ENCODE peak calls at places on chromosomes 7 and 10, in six cellular contexts. P is K562, Y is GM12892, M is GM12878, B is H1, Q is HepG2. C is an unnamed sample.
A peak's percentile ranks its signal among the peaks of the same experiment; 100 is the strongest.

GRCh38 chr10:123455861-123456260 is 210.3 kb upstream of the GPR26 start:
- DNase-seq in P (no peak), Y (no peak), M (no peak), B (no peak), Q (peak; percentile 22), C (no peak)

GRCh38 chr7:77529279-77529678 is 7.8 kb upstream of the PTPN12 start:
- DNase-seq in P (no peak), Y (no peak), M (no peak), B (no peak), Q (no peak), C (no peak)

GRCh38 chr7:46908770-46909169 is 673.1 kb downstream of the TNS3 start:
- DNase-seq in P (no peak), Y (no peak), M (no peak), B (no peak), Q (no peak), C (no peak)

GRCh38 chr7:42189535-42189934 is 47.5 kb downstream of the GLI3 start:
- DNase-seq in P (no peak), Y (no peak), M (no peak), B (no peak), Q (no peak), C (no peak)

GRCh38 chr10:22927163-22927562 is 690 bp upstream of the ARMC3 start:
- DNase-seq in P (no peak), Y (no peak), M (no peak), B (no peak), Q (no peak), C (no peak)

GRCh38 chr10:104321716-104322415 is 16.4 kb downstream of the ITPRIP start:
- DNase-seq in P (no peak), Y (no peak), M (no peak), B (no peak), Q (no peak), C (no peak)

GRCh38 chr7:91634485-91635177 is 245.9 kb downstream of the MTERF1 start:
- DNase-seq in P (no peak), Y (no peak), M (no peak), B (no peak), Q (no peak), C (no peak)

GRCh38 chr7:100897772-100898454 is 2.2 kb upstream of the ACHE start:
- DNase-seq in P (peak; percentile 83), Y (no peak), M (no peak), B (no peak), Q (no peak), C (no peak)

GRCh38 chr10:76080406-76080805 is 649.0 kb downstream of the LRMDA start:
- DNase-seq in P (no peak), Y (no peak), M (no peak), B (no peak), Q (no peak), C (no peak)

GRCh38 chr10:93006435-93007039 is 54.1 kb upstream of the CYP26C1 start:
- DNase-seq in P (peak; percentile 44), Y (no peak), M (no peak), B (no peak), Q (peak; percentile 43), C (no peak)

DNA sequence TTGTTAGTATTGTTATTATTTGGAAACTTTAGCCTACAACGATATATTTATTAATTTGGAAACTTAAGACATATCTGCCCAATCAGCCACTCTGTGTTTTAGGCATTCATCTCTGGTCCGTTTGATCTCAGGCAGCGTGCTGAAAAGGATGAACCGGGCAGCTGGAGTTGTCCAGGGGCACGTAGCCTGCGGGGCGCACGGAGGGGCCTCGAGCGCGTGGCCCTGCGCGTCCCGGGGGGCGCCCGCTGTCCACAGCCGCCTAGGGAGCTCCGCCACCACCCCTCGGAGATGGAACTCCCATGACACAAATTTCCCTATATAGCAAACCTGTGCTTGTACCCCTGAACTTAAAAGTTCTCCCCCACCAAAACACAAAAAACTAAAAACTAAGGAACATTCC is 24.3 kb upstream of the MKI67 start:
- DNase-seq in P (no peak), Y (no peak), M (no peak), B (no peak), Q (no peak), C (no peak)
- TF ChIP-seq TAF1 in P (no peak), Y (no peak), M (no peak), B (no peak), Q (no peak), C (no peak)

DNA sequence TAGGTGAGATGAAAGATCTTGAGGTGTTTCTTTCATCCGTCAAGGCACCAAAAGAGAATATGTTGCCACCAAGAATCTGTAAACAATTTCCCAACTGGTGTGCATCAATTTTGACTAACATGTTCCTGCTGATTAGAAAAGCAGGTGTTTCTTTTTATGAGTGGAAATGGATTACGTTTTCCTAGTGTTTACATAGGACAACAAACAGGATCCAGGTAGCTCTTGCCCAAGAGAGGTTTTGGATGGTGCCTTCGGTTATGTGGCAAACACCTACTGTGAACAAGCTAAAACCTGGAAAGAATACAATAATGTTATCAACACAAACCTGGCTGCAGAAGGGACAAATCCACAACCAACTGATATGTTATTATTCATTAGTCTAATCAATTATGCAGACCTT is 53.6 kb upstream of the WNT16 start:
- DNase-seq in P (no peak), Y (no peak), M (no peak), B (no peak), Q (no peak), C (no peak)
- TF ChIP-seq TAF1 in P (no peak), Y (no peak), M (no peak), B (no peak), Q (no peak), C (no peak)

GRCh38 chr7:81908220-81908619 is 138.4 kb upstream of the HGF start:
- DNase-seq in P (no peak), Y (no peak), M (no peak), B (no peak), Q (no peak), C (no peak)
- TF ChIP-seq TAF1 in P (no peak), Y (no peak), M (no peak), B (no peak), Q (no peak), C (no peak)

GRCh38 chr7:108270385-108270784 is 140.2 kb upstream of the LAMB4 start:
- DNase-seq in P (no peak), Y (no peak), M (no peak), B (no peak), Q (no peak), C (no peak)

GRCh38 chr7:108265007-108265406 is 134.8 kb upstream of the LAMB4 start:
- DNase-seq in P (no peak), Y (no peak), M (no peak), B (no peak), Q (no peak), C (no peak)

GRCh38 chr7:108266489-108266888 is 136.3 kb upstream of the LAMB4 start:
- DNase-seq in P (no peak), Y (no peak), M (no peak), B (no peak), Q (no peak), C (no peak)

GRCh38 chr7:108267615-108268014 is 137.5 kb upstream of the LAMB4 start:
- DNase-seq in P (no peak), Y (no peak), M (no peak), B (no peak), Q (no peak), C (no peak)

DNA sequence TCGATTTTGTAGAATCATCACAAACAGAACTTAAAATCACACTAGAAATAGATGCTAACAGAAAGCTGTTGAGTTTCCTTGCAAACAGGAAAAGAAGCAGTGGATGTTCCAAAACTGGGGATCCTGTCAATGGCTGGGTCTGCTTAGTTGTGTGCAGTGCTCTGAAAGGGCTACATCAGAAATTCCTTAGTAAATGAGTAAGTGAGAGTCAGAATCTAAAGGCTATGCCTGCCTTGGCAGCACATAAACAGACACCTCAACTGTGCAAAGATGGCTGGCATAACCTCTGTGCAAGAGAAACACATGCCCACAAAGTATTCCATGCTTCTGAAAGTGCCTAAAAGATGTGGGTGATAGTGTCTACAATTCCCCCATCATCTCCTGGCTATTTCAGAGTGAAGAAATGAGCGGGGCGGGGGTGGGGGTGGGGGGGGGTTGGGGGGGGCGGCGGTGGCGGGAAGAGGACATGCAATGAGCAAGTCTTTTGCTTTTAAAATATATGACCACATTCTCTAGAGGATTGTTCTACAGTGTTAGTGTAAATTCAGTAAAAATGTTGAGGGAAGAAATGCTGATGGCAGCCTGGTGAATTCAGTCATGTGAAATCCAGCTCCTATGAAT is 138.1 kb upstream of the LAMB4 start:
- DNase-seq in P (no peak), Y (no peak), M (no peak), B (no peak), Q (no peak), C (no peak)
- TF ChIP-seq TAF1 in P (no peak), Y (no peak), M (no peak), B (no peak), Q (no peak), C (no peak)

GRCh38 chr7:103660455-103661371 is 214.7 kb upstream of the SLC26A5 start:
- DNase-seq in P (peak; percentile 72), Y (no peak), M (no peak), B (no peak), Q (peak; percentile 100), C (no peak)
- TF ChIP-seq TAF1 in P (no peak), Y (no peak), M (no peak), B (no peak), Q (no peak), C (no peak)

DNA sequence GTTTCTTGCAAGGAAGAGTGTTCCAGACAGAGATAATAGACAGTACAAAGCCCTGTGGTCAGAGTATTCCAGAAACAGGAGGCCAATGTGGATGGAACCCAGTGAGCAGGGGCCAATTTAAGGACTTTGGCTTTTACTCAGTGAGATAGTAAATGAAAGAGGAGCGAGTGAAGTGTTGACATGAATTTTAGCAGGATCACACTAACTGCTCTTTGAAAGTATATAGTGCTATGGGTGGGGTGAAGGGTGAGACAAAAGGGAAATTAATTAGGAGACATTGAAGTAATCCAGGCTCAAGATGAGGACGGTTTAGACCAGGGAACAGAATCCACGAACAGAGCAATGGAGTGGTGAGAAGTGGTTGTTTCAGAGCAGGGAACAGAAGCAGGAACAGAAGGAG is 62.2 kb upstream of the TES start:
- DNase-seq in P (no peak), Y (no peak), M (no peak), B (no peak), Q (no peak), C (no peak)
- TF ChIP-seq TAF1 in P (no peak), Y (no peak), M (no peak), B (no peak), Q (no peak), C (no peak)

GRCh38 chr7:155594961-155595366 is 48.6 kb upstream of the CNPY1 start:
- DNase-seq in P (no peak), Y (no peak), M (no peak), B (no peak), Q (peak; percentile 80), C (no peak)
- TF ChIP-seq TAF1 in P (no peak), Y (no peak), M (no peak), B (peak; percentile 31), Q (no peak), C (no peak)

C was measured in GM12891.